ENCODE peak calls at places on chromosomes 5 and 9, in five cellular contexts. One of them, this sample, is unnamed.

GRCh38 chr9:78676009-78676408 is 379.1 kb downstream of the PSAT1 start:
- DNase-seq in T-cell: no peak
- DNase-seq in NCI-H187: no peak
- DNase-seq in activated naive CD4-positive, alpha-beta T cell: no peak
- DNase-seq in coronary artery: no peak
- DNase-seq in this sample: no peak

GRCh38 chr9:73565026-73565425 is 413.4 kb downstream of the ANXA1 start:
- DNase-seq in T-cell: no peak
- DNase-seq in NCI-H187: no peak
- DNase-seq in activated naive CD4-positive, alpha-beta T cell: no peak
- DNase-seq in coronary artery: no peak
- DNase-seq in this sample: no peak

GRCh38 chr9:5438301-5439162 is 807 bp upstream of the PLGRKT start:
- DNase-seq in T-cell: peak
- DNase-seq in NCI-H187: no peak
- DNase-seq in activated naive CD4-positive, alpha-beta T cell: no peak
- DNase-seq in coronary artery: no peak
- DNase-seq in this sample: no peak

GRCh38 chr9:115944166-115944948 is 209.2 kb upstream of the PAPPA start:
- DNase-seq in T-cell: no peak
- DNase-seq in NCI-H187: no peak
- DNase-seq in activated naive CD4-positive, alpha-beta T cell: no peak
- DNase-seq in coronary artery: peak
- DNase-seq in this sample: no peak

GRCh38 chr9:93027750-93028149 is 30.8 kb upstream of the SUSD3 start:
- DNase-seq in T-cell: no peak
- DNase-seq in NCI-H187: no peak
- DNase-seq in activated naive CD4-positive, alpha-beta T cell: no peak
- DNase-seq in coronary artery: no peak
- DNase-seq in this sample: no peak

GRCh38 chr5:143337946-143338345 is 65.5 kb downstream of the NR3C1 start:
- DNase-seq in T-cell: no peak
- DNase-seq in NCI-H187: no peak
- DNase-seq in activated naive CD4-positive, alpha-beta T cell: no peak
- DNase-seq in coronary artery: no peak
- DNase-seq in this sample: no peak

GRCh38 chr9:13282998-13283397 is 3.5 kb upstream of the MPDZ start:
- DNase-seq in T-cell: no peak
- DNase-seq in NCI-H187: no peak
- DNase-seq in activated naive CD4-positive, alpha-beta T cell: no peak
- DNase-seq in coronary artery: no peak
- DNase-seq in this sample: no peak

GRCh38 chr5:181159286-181160143 is 12.1 kb downstream of the OR2V2 start:
- DNase-seq in T-cell: peak
- DNase-seq in NCI-H187: peak
- DNase-seq in activated naive CD4-positive, alpha-beta T cell: peak
- DNase-seq in coronary artery: peak
- DNase-seq in this sample: peak

GRCh38 chr9:2771661-2772060 is 54.4 kb downstream of the KCNV2 start:
- DNase-seq in T-cell: no peak
- DNase-seq in NCI-H187: no peak
- DNase-seq in activated naive CD4-positive, alpha-beta T cell: no peak
- DNase-seq in coronary artery: no peak
- DNase-seq in this sample: no peak

GRCh38 chr9:69171517-69171916 is 2.6 kb upstream of the TJP2 start:
- DNase-seq in T-cell: no peak
- DNase-seq in NCI-H187: no peak
- DNase-seq in activated naive CD4-positive, alpha-beta T cell: no peak
- DNase-seq in coronary artery: no peak
- DNase-seq in this sample: no peak